ENCODE peak calls at places on chromosomes 1 and 21, in five cellular contexts. One of them, this sample, is unnamed.

GRCh38 chr1:152444045-152444444 is 30.0 kb upstream of the CRNN start:
- DNase-seq in kidney: no peak
- DNase-seq in WTC11: no peak
- DNase-seq in fibroblast of lung: no peak
- DNase-seq in mammary epithelial cell: no peak
- DNase-seq in this sample: no peak

GRCh38 chr1:205879974-205880373 is 30.0 kb upstream of the PM20D1 start:
- DNase-seq in kidney: no peak
- DNase-seq in WTC11: no peak
- DNase-seq in fibroblast of lung: no peak
- DNase-seq in mammary epithelial cell: no peak
- DNase-seq in this sample: no peak

GRCh38 chr1:5822266-5822665 is 170.0 kb downstream of the NPHP4 start:
- DNase-seq in kidney: no peak
- DNase-seq in WTC11: no peak
- DNase-seq in fibroblast of lung: no peak
- DNase-seq in mammary epithelial cell: no peak
- DNase-seq in this sample: no peak

GRCh38 chr1:32321712-32322291 is 14.2 kb downstream of the MARCKSL1 start:
- DNase-seq in kidney: no peak
- DNase-seq in WTC11: no peak
- DNase-seq in fibroblast of lung: no peak
- DNase-seq in mammary epithelial cell: no peak
- DNase-seq in this sample: no peak

GRCh38 chr1:88302843-88303486 is 381.1 kb upstream of the PKN2 start:
- DNase-seq in kidney: no peak
- DNase-seq in WTC11: no peak
- DNase-seq in fibroblast of lung: peak; percentile 70
- DNase-seq in mammary epithelial cell: no peak
- DNase-seq in this sample: peak; percentile 7

GRCh38 chr1:206430031-206430983 is 40.0 kb upstream of the IKBKE start:
- DNase-seq in kidney: no peak
- DNase-seq in WTC11: no peak
- DNase-seq in fibroblast of lung: peak; percentile 91
- DNase-seq in mammary epithelial cell: peak; percentile 92
- DNase-seq in this sample: peak; percentile 38

GRCh38 chr1:64826991-64827390 is 82.1 kb downstream of the RAVER2 start:
- DNase-seq in kidney: no peak
- DNase-seq in WTC11: no peak
- DNase-seq in fibroblast of lung: no peak
- DNase-seq in mammary epithelial cell: no peak
- DNase-seq in this sample: no peak

GRCh38 chr1:227437495-227438008 is 119.3 kb upstream of the CDC42BPA start:
- DNase-seq in kidney: no peak
- DNase-seq in WTC11: no peak
- DNase-seq in fibroblast of lung: peak; percentile 82
- DNase-seq in mammary epithelial cell: peak; percentile 37
- DNase-seq in this sample: peak; percentile 38

GRCh38 chr1:109474697-109475096 is 8.4 kb downstream of the SYPL2 start:
- DNase-seq in kidney: no peak
- DNase-seq in WTC11: no peak
- DNase-seq in fibroblast of lung: no peak
- DNase-seq in mammary epithelial cell: no peak
- DNase-seq in this sample: no peak

GRCh38 chr1:227316941-227317540 is 1.3 kb downstream of the CDC42BPA start:
- DNase-seq in kidney: no peak
- DNase-seq in WTC11: no peak
- DNase-seq in fibroblast of lung: peak; percentile 36
- DNase-seq in mammary epithelial cell: peak; percentile 32
- DNase-seq in this sample: no peak

GRCh38 chr1:228277491-228278431 is 69.9 kb downstream of the OBSCN start:
- DNase-seq in kidney: peak; percentile 73
- DNase-seq in WTC11: no peak
- DNase-seq in fibroblast of lung: no peak
- DNase-seq in mammary epithelial cell: no peak
- DNase-seq in this sample: no peak

GRCh38 chr1:1069061-1069710 is 4.9 kb downstream of the RNF223 start:
- DNase-seq in kidney: peak; percentile 94
- DNase-seq in WTC11: peak; percentile 90
- DNase-seq in fibroblast of lung: peak; percentile 42
- DNase-seq in mammary epithelial cell: peak; percentile 69
- DNase-seq in this sample: no peak

GRCh38 chr21:32562426-32562825 is 22.9 kb downstream of the TCP10L start:
- DNase-seq in kidney: no peak
- DNase-seq in WTC11: peak; percentile 39
- DNase-seq in fibroblast of lung: peak; percentile 91
- DNase-seq in mammary epithelial cell: no peak
- DNase-seq in this sample: peak; percentile 82

GRCh38 chr1:32768110-32768857 is 48.9 kb downstream of the YARS1 start:
- DNase-seq in kidney: peak; percentile 57
- DNase-seq in WTC11: no peak
- DNase-seq in fibroblast of lung: no peak
- DNase-seq in mammary epithelial cell: no peak
- DNase-seq in this sample: no peak

GRCh38 chr1:174153825-174154107 is 5.6 kb upstream of the RABGAP1L start:
- DNase-seq in kidney: no peak
- DNase-seq in WTC11: no peak
- DNase-seq in fibroblast of lung: no peak
- DNase-seq in mammary epithelial cell: no peak
- DNase-seq in this sample: no peak

GRCh38 chr1:174152424-174152823 is 6.9 kb upstream of the RABGAP1L start:
- DNase-seq in kidney: no peak
- DNase-seq in WTC11: no peak
- DNase-seq in fibroblast of lung: no peak
- DNase-seq in mammary epithelial cell: no peak
- DNase-seq in this sample: no peak

GRCh38 chr1:174156437-174156836 is 2.9 kb upstream of the RABGAP1L start:
- DNase-seq in kidney: no peak
- DNase-seq in WTC11: no peak
- DNase-seq in fibroblast of lung: no peak
- DNase-seq in mammary epithelial cell: no peak
- DNase-seq in this sample: no peak

GRCh38 chr1:174150499-174150898 is 8.8 kb upstream of the RABGAP1L start:
- DNase-seq in kidney: no peak
- DNase-seq in WTC11: no peak
- DNase-seq in fibroblast of lung: no peak
- DNase-seq in mammary epithelial cell: no peak
- DNase-seq in this sample: no peak

GRCh38 chr1:174153085-174153824 is 6.1 kb upstream of the RABGAP1L start:
- DNase-seq in kidney: no peak
- DNase-seq in WTC11: no peak
- DNase-seq in fibroblast of lung: no peak
- DNase-seq in mammary epithelial cell: peak; percentile 75
- DNase-seq in this sample: no peak
- TF ChIP-seq CTCF in kidney: no peak
- TF ChIP-seq CTCF in WTC11: no peak
- TF ChIP-seq CTCF in fibroblast of lung: no peak
- TF ChIP-seq CTCF in mammary epithelial cell: peak; percentile 15
- TF ChIP-seq CTCF in this sample: no peak

GRCh38 chr1:220123889-220124288 is 30.0 kb downstream of the IARS2 start:
- DNase-seq in kidney: no peak
- DNase-seq in WTC11: peak; percentile 26
- DNase-seq in fibroblast of lung: no peak
- DNase-seq in mammary epithelial cell: no peak
- DNase-seq in this sample: no peak
- TF ChIP-seq CTCF in kidney: peak; percentile 5
- TF ChIP-seq CTCF in WTC11: no peak
- TF ChIP-seq CTCF in fibroblast of lung: no peak
- TF ChIP-seq CTCF in mammary epithelial cell: peak; percentile 32
- TF ChIP-seq CTCF in this sample: peak; percentile 20

GRCh38 chr1:24155011-24155782 is 12.3 kb upstream of the IL22RA1 start:
- DNase-seq in kidney: peak; percentile 65
- DNase-seq in WTC11: peak; percentile 35
- DNase-seq in fibroblast of lung: no peak
- DNase-seq in mammary epithelial cell: peak; percentile 78
- DNase-seq in this sample: no peak
- TF ChIP-seq CTCF in kidney: no peak
- TF ChIP-seq CTCF in WTC11: no peak
- TF ChIP-seq CTCF in fibroblast of lung: no peak
- TF ChIP-seq CTCF in mammary epithelial cell: peak; percentile 24
- TF ChIP-seq CTCF in this sample: no peak

GRCh38 chr1:96524100-96524499 is 197.5 kb upstream of the PTBP2 start:
- DNase-seq in kidney: no peak
- DNase-seq in WTC11: no peak
- DNase-seq in fibroblast of lung: no peak
- DNase-seq in mammary epithelial cell: no peak
- DNase-seq in this sample: no peak
- TF ChIP-seq CTCF in kidney: no peak
- TF ChIP-seq CTCF in WTC11: no peak
- TF ChIP-seq CTCF in fibroblast of lung: no peak
- TF ChIP-seq CTCF in mammary epithelial cell: no peak
- TF ChIP-seq CTCF in this sample: no peak

GRCh38 chr1:111015222-111015621 is 51.5 kb upstream of the LRIF1 start:
- DNase-seq in kidney: no peak
- DNase-seq in WTC11: no peak
- DNase-seq in fibroblast of lung: no peak
- DNase-seq in mammary epithelial cell: no peak
- DNase-seq in this sample: no peak
- TF ChIP-seq CTCF in kidney: no peak
- TF ChIP-seq CTCF in WTC11: no peak
- TF ChIP-seq CTCF in fibroblast of lung: no peak
- TF ChIP-seq CTCF in mammary epithelial cell: no peak
- TF ChIP-seq CTCF in this sample: no peak

GRCh38 chr1:2239384-2239985 is 11.4 kb downstream of the SKI start:
- DNase-seq in kidney: no peak
- DNase-seq in WTC11: no peak
- DNase-seq in fibroblast of lung: no peak
- DNase-seq in mammary epithelial cell: no peak
- DNase-seq in this sample: no peak

GRCh38 chr1:2238361-2239055 is 10.4 kb downstream of the SKI start:
- DNase-seq in kidney: peak; percentile 79
- DNase-seq in WTC11: no peak
- DNase-seq in fibroblast of lung: no peak
- DNase-seq in mammary epithelial cell: no peak
- DNase-seq in this sample: no peak

GRCh38 chr1:2235300-2235998 is 7.3 kb downstream of the SKI start:
- DNase-seq in kidney: peak; percentile 70
- DNase-seq in WTC11: no peak
- DNase-seq in fibroblast of lung: no peak
- DNase-seq in mammary epithelial cell: no peak
- DNase-seq in this sample: no peak

GRCh38 chr1:2236695-2237677 is 8.9 kb downstream of the SKI start:
- DNase-seq in kidney: peak; percentile 64
- DNase-seq in WTC11: no peak
- DNase-seq in fibroblast of lung: no peak
- DNase-seq in mammary epithelial cell: no peak
- DNase-seq in this sample: no peak

GRCh38 chr1:2237773-2238172 is 9.7 kb downstream of the SKI start:
- DNase-seq in kidney: peak; percentile 78
- DNase-seq in WTC11: no peak
- DNase-seq in fibroblast of lung: peak; percentile 19
- DNase-seq in mammary epithelial cell: no peak
- DNase-seq in this sample: no peak
- TF ChIP-seq CTCF in kidney: no peak
- TF ChIP-seq CTCF in WTC11: no peak
- TF ChIP-seq CTCF in fibroblast of lung: no peak
- TF ChIP-seq CTCF in mammary epithelial cell: no peak
- TF ChIP-seq CTCF in this sample: peak; percentile 27

This sample was measured in AG09319.